ENCODE peak calls at places on chromosomes 16 and 17, in four cellular contexts. X, F, N and I are unnamed samples.

GRCh38 chr17:75516255-75516618 is at the start of gene TSEN54:
- DNase-seq in N (peak), F (peak), X (peak), I (peak)

GRCh38 chr16:35255186-35255803 is 1795.9 kb downstream of the TP53TG3F start:
- DNase-seq in X (no peak), N (no peak), F (no peak), I (no peak)

GRCh38 chr17:77478281-77478680 is 337.5 kb downstream of the SEC14L1 start:
- DNase-seq in F (no peak), N (no peak), X (no peak), I (no peak)

GRCh38 chr17:151886-152859 is 14.8 kb downstream of the SCGB1C2 start:
- DNase-seq in X (no peak), N (peak), F (peak), I (no peak)

GRCh38 chr17:79645022-79645776 is 34.3 kb upstream of the RBFOX3 start:
- DNase-seq in N (no peak), F (peak), X (no peak), I (no peak)

GRCh38 chr17:76492989-76493501 is 8.2 kb downstream of the RHBDF2 start:
- DNase-seq in X (no peak), F (no peak), N (peak), I (peak)

GRCh38 chr17:44130693-44131349 is 7.4 kb upstream of the HDAC5 start:
- DNase-seq in X (no peak), N (no peak), F (no peak), I (no peak)

GRCh38 chr17:67868176-67868575 is 42.9 kb downstream of the BPTF start:
- DNase-seq in N (no peak), F (no peak), X (no peak), I (no peak)

GRCh38 chr16:60684002-60684401 is 1352.2 kb downstream of the CDH8 start:
- DNase-seq in X (no peak), F (no peak), N (no peak), I (no peak)

GRCh38 chr16:60681014-60681413 is 1355.2 kb downstream of the CDH8 start:
- DNase-seq in X (no peak), N (no peak), F (no peak), I (no peak)

GRCh38 chr16:60682219-60682618 is 1354.0 kb downstream of the CDH8 start:
- DNase-seq in N (no peak), F (no peak), X (no peak), I (no peak)

DNA sequence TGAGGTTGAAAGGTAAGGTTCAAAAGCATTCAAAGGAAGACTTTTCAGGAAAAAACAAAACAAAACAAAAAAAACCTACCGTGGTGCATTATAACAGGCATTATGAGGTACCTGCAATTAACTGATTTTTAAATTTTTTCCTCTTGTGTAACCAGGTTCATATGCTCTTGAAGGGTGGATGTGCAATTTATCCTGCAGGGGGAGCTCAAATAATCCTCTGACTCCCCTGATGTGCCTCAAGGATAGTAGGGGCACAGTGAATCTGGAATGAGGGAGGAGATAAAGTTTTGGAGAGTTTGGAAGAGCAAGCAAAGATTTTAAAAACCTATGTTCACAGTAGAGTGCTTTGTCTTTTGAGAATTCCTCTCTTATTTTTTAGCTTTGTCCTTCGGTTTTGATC is 1349.4 kb downstream of the CDH8 start:
- DNase-seq in F (no peak), N (no peak), X (no peak), I (no peak)
- TF ChIP-seq CTCF in F (no peak), N (no peak), X (no peak), I (no peak)

GRCh38 chr17:65593870-65594584 is 32.6 kb upstream of the AXIN2 start:
- DNase-seq in F (no peak), N (no peak), X (no peak), I (peak)
- H3K4me3 ChIP-seq in F (no peak), N (no peak), X (no peak), I (no peak)

GRCh38 chr16:3881499-3881995 is 1.0 kb upstream of the CREBBP start:
- DNase-seq in F (no peak), X (no peak), N (no peak), I (no peak)

GRCh38 chr16:3880623-3881498 is at the start of gene CREBBP:
- DNase-seq in F (peak), X (peak), N (peak), I (peak)

GRCh38 chr16:3878610-3879009 is 1.9 kb downstream of the CREBBP start:
- DNase-seq in X (no peak), N (no peak), F (no peak), I (peak)

GRCh38 chr16:3879887-3880564 is 487 bp downstream of the CREBBP start:
- DNase-seq in F (peak), N (peak), X (peak), I (peak)

DNA sequence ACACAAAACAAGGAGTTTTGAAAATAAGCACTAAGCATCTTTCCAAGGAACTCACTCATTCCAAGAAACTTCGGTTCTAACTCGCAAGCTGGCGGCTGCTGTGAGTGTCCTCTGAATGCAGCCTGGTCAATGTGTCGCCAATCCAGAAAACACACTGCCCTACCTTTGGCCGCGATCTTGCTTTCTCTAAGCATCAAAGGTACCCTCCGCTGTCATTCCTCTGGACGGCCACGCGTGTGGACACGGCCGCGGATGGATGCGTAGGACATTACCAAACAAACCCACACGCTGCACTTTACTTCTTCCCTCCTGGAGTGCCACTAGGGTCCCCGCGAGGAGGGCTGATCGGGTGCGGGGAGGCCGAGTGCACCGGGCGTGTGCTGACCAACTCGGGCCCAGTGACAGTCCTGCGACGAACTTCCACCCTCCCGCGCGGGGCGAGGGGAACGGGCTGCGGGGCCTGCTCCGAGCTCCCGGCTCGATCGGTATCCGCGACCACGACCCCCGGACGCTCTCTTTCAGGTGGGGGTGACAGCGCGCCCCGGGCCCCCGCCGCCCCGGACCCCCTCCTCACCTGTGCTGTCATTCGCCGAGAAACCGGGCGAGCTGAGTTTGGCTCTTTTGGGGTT is 1.1 kb downstream of the CREBBP start:
- DNase-seq in F (peak), N (no peak), X (peak), I (no peak)
- TF ChIP-seq CTCF in F (no peak), N (no peak), X (no peak), I (no peak)

GRCh38 chr17:35052240-35052608 is 11.3 kb downstream of the RFFL start:
- DNase-seq in N (no peak), F (no peak), X (no peak), I (peak)

GRCh38 chr17:35052780-35053179 is 10.7 kb downstream of the RFFL start:
- DNase-seq in F (no peak), N (no peak), X (no peak), I (no peak)

GRCh38 chr17:35053204-35053603 is 10.3 kb downstream of the RFFL start:
- DNase-seq in F (no peak), N (no peak), X (no peak), I (no peak)

GRCh38 chr17:35051183-35051578 is 12.3 kb downstream of the RFFL start:
- DNase-seq in N (peak), X (no peak), F (no peak), I (peak)

GRCh38 chr17:35051579-35052239 is 11.8 kb downstream of the RFFL start:
- DNase-seq in N (peak), X (no peak), F (no peak), I (peak)
- H3K4me3 ChIP-seq in N (no peak), X (peak), F (no peak), I (peak)

DNA sequence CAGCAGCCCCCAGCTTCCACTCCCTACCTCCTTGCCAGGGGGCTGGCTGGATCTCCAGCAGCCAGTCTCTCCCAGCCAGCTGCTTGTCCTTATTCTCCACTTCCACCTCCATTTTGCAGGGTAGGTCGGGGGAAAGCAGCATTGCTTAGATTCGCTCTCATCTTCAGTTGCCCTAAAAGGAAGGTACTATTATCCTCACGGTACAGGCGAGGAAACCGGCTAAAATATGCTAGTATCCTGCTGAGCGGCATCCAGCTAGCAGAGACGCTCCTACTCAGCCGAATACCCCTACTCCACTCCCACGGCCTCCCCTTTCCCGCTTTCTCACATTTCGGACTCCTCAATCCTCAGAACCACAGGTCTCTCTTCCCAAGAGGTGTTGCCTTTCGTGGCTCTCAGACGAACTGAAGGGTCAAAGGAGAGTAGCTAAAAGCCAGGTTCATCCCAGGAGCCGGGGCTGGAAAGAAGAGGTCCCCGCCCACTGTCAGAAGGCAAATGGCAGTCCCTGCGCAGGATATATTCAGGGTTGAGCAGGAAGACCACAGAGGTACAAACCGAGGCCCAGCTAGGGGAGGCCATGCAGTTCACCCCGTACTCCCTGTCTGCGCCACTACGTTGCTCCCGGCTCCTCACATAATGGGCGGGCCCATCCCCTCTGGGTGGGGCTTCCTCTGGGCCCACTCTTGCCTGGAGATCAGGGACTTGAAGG is 1.6 kb upstream of the RAB11FIP4 start:
- DNase-seq in F (peak), X (no peak), N (no peak), I (no peak)
- TF ChIP-seq CTCF in F (no peak), X (no peak), N (no peak), I (no peak)

GRCh38 chr17:39702901-39703893 is 3.3 kb downstream of the ERBB2 start:
- DNase-seq in X (no peak), F (no peak), N (no peak), I (peak)
- H3K4me3 ChIP-seq in X (no peak), F (no peak), N (no peak), I (no peak)

GRCh38 chr16:2520784-2521577 is 810 bp downstream of the AMDHD2 start:
- DNase-seq in X (no peak), F (peak), N (no peak), I (peak)
- TF ChIP-seq CTCF in X (peak), F (no peak), N (no peak), I (no peak)

GRCh38 chr17:7916799-7917198 is 710 bp upstream of the RNF227 start:
- DNase-seq in F (no peak), N (no peak), X (no peak), I (no peak)
- H3K4me3 ChIP-seq in F (no peak), N (no peak), X (no peak), I (no peak)